ENCODE peak calls at places on chromosome 6, in ten cellular contexts. K is MCF 10A; R is dorsolateral prefrontal cortex; B is SK-MEL-5; F is psoas muscle; Y is GM04503; H is CD8-positive, alpha-beta memory T cell; M is NT2/D1; N is NCI-H2107; X is NCI-H748 treated with DMSO at 0.1 percent for 48 hours. Z is an unnamed sample.

GRCh38 chr6:69894578-69895347 is 28.4 kb downstream of the COL19A1 start:
- DNase-seq in M (no peak), F (no peak), X (no peak), Y (no peak), K (peak; percentile 87), H (no peak), N (no peak), B (peak; percentile 58), R (no peak), Z (no peak)

GRCh38 chr6:153003294-153003645 is 761 bp upstream of the MTRF1L start:
- DNase-seq in X (peak; percentile 64), B (peak; percentile 50), H (no peak), M (no peak), R (no peak), F (no peak), Y (no peak), K (peak; percentile 37), N (peak; percentile 32), Z (no peak)

GRCh38 chr6:110517034-110517433 is 40.6 kb upstream of the SLC22A16 start:
- DNase-seq in H (no peak), R (no peak), F (no peak), X (no peak), M (no peak), Y (no peak), K (no peak), B (no peak), N (no peak), Z (no peak)

GRCh38 chr6:35058827-35059522 is 82.2 kb downstream of the TCP11 start:
- DNase-seq in X (no peak), K (no peak), M (no peak), R (no peak), B (no peak), N (no peak), F (no peak), Y (no peak), H (no peak), Z (no peak)

GRCh38 chr6:105886066-105886811 is 199.9 kb upstream of the PRDM1 start:
- DNase-seq in H (no peak), N (no peak), F (no peak), X (no peak), R (no peak), K (no peak), Y (no peak), M (no peak), B (no peak), Z (no peak)

GRCh38 chr6:64553414-64553813 is 917.8 kb downstream of the PHF3 start:
- DNase-seq in B (no peak), M (no peak), Y (no peak), H (no peak), X (peak; percentile 52), K (no peak), R (no peak), F (no peak), N (no peak), Z (no peak)

GRCh38 chr6:136016228-136017225 is 165.0 kb downstream of the PDE7B start:
- DNase-seq in F (no peak), H (no peak), X (no peak), Y (no peak), N (no peak), M (no peak), B (no peak), R (no peak), K (peak; percentile 28), Z (no peak)

GRCh38 chr6:22551280-22551679 is 18.1 kb upstream of the HDGFL1 start:
- DNase-seq in Y (no peak), X (no peak), M (no peak), K (no peak), B (no peak), H (no peak), R (no peak), F (no peak), N (no peak), Z (no peak)

GRCh38 chr6:89985744-89986493 is 91.7 kb downstream of the GJA10 start:
- DNase-seq in K (peak; percentile 21), Y (peak; percentile 81), R (peak; percentile 22), M (no peak), F (peak; percentile 51), B (no peak), H (no peak), X (no peak), N (no peak), Z (no peak)

GRCh38 chr6:130218136-130218535 is 4.6 kb downstream of the SAMD3 start:
- DNase-seq in R (no peak), N (no peak), M (no peak), X (no peak), F (no peak), Y (no peak), K (no peak), H (peak; percentile 14), B (no peak), Z (no peak)

GRCh38 chr6:158488065-158488464 is 71.8 kb upstream of the TMEM181 start:
- DNase-seq in H (no peak), R (peak; percentile 32), K (peak; percentile 86), M (no peak), X (no peak), Y (peak; percentile 82), N (no peak), F (no peak), B (peak; percentile 20), Z (no peak)

GRCh38 chr6:34243131-34243771 is 5.6 kb downstream of the SMIM29 start:
- DNase-seq in K (peak; percentile 21), H (no peak), M (no peak), X (no peak), F (no peak), Y (no peak), N (no peak), R (no peak), B (no peak), Z (no peak)

GRCh38 chr6:15614277-15614676 is 48.6 kb downstream of the DTNBP1 start:
- DNase-seq in F (no peak), H (no peak), X (no peak), M (no peak), R (no peak), B (no peak), N (no peak), Y (no peak), K (no peak), Z (no peak)

GRCh38 chr6:142693446-142693845 is 251.5 kb downstream of the HIVEP2 start:
- DNase-seq in X (no peak), F (no peak), R (no peak), B (no peak), H (no peak), M (no peak), N (no peak), Y (no peak), K (no peak), Z (no peak)

GRCh38 chr6:22764521-22764920 is 195.2 kb downstream of the HDGFL1 start:
- DNase-seq in Y (no peak), H (no peak), F (no peak), B (no peak), N (no peak), K (no peak), M (no peak), X (no peak), R (no peak), Z (no peak)

GRCh38 chr6:65182681-65183080 is 524.3 kb downstream of the EYS start:
- DNase-seq in X (no peak), N (no peak), F (no peak), M (no peak), K (peak; percentile 49), H (no peak), B (no peak), R (no peak), Y (no peak), Z (no peak)

GRCh38 chr6:13229205-13230085 is 98.9 kb downstream of the TBC1D7 start:
- DNase-seq in F (no peak), M (no peak), B (peak; percentile 86), N (peak; percentile 24), Y (no peak), H (peak; percentile 57), R (no peak), X (no peak), K (peak; percentile 66), Z (no peak)

GRCh38 chr6:138285800-138286199 is 67.5 kb upstream of the PBOV1 start:
- DNase-seq in Y (no peak), X (no peak), R (no peak), B (no peak), H (no peak), N (no peak), K (no peak), M (no peak), F (no peak), Z (no peak)

GRCh38 chr6:87922947-87923330 is 124.7 kb upstream of the SPACA1 start:
- DNase-seq in K (no peak), H (no peak), R (no peak), F (no peak), Y (no peak), X (no peak), M (no peak), B (no peak), N (no peak), Z (no peak)

GRCh38 chr6:19417713-19418112 is 419.5 kb upstream of the ID4 start:
- DNase-seq in R (no peak), H (no peak), B (no peak), N (no peak), Y (no peak), X (no peak), F (no peak), M (no peak), K (peak; percentile 78), Z (no peak)

GRCh38 chr6:9307187-9307586 is 871.8 kb upstream of the SLC35B3 start:
- DNase-seq in F (no peak), M (no peak), X (no peak), R (no peak), K (no peak), H (no peak), Y (no peak), B (no peak), N (no peak), Z (no peak)

GRCh38 chr6:94548211-94548610 is 1029.1 kb upstream of the MANEA start:
- DNase-seq in N (no peak), F (no peak), Y (no peak), H (no peak), X (no peak), B (no peak), K (no peak), M (no peak), R (no peak), Z (no peak)

GRCh38 chr6:153831350-153832078 is 207.5 kb upstream of the OPRM1 start:
- DNase-seq in B (no peak), N (no peak), H (no peak), X (no peak), K (no peak), M (peak; percentile 5), R (no peak), F (no peak), Y (no peak), Z (no peak)

GRCh38 chr6:22036267-22036666 is 260.6 kb downstream of the PRL start:
- DNase-seq in Y (no peak), M (peak; percentile 9), K (peak; percentile 54), X (peak; percentile 89), B (no peak), F (no peak), N (no peak), R (no peak), H (no peak), Z (no peak)